ENCODE peak calls at places on chromosome 16, in nine cellular contexts. L, T, B, V, J, U, X, K and A are unnamed samples.

GRCh38 chr16:54432481-54433229 is 146.1 kb upstream of the IRX3 start:
- DNase-seq in L (no peak), T (no peak), B (no peak), V (no peak), J (peak), U (no peak), X (no peak), K (no peak), A (no peak)

GRCh38 chr16:23088018-23088417 is 61.2 kb downstream of the USP31 start:
- DNase-seq in L (no peak), T (no peak), B (no peak), V (no peak), J (no peak), U (no peak), X (no peak), K (no peak), A (no peak)

GRCh38 chr16:69048328-69049120 is 56.9 kb upstream of the HAS3 start:
- DNase-seq in L (no peak), T (no peak), B (no peak), V (no peak), J (no peak), U (no peak), X (no peak), K (no peak), A (no peak)

GRCh38 chr16:78240459-78241222 is 141.2 kb downstream of the WWOX start:
- DNase-seq in L (no peak), T (no peak), B (no peak), V (peak), J (peak), U (no peak), X (no peak), K (no peak), A (no peak)

GRCh38 chr16:88957456-88957767 is 19.6 kb downstream of the CBFA2T3 start:
- DNase-seq in L (no peak), T (no peak), B (no peak), V (no peak), J (no peak), U (no peak), X (no peak), K (no peak), A (no peak)

GRCh38 chr16:57855188-57855587 is 52.9 kb upstream of the KIFC3 start:
- DNase-seq in L (no peak), T (no peak), B (no peak), V (no peak), J (no peak), U (no peak), X (no peak), K (no peak), A (no peak)

GRCh38 chr16:56988161-56988947 is 1.0 kb upstream of the NLRC5 start:
- DNase-seq in L (no peak), T (no peak), B (no peak), V (no peak), J (no peak), U (no peak), X (peak), K (no peak), A (no peak)

GRCh38 chr16:23597003-23597756 is 1.1 kb upstream of the NDUFAB1 start:
- DNase-seq in L (no peak), T (peak), B (peak), V (no peak), J (peak), U (peak), X (peak), K (peak), A (peak)

GRCh38 chr16:10895053-10895946 is 18.3 kb downstream of the CIITA start:
- DNase-seq in L (peak), T (peak), B (peak), V (peak), J (peak), U (peak), X (peak), K (peak), A (no peak)

GRCh38 chr16:46691720-46692119 is 2.3 kb downstream of the ORC6 start:
- DNase-seq in L (no peak), T (no peak), B (peak), V (no peak), J (no peak), U (no peak), X (peak), K (no peak), A (no peak)

GRCh38 chr16:9836118-9836736 is 346.0 kb downstream of the GRIN2A start:
- DNase-seq in L (no peak), T (no peak), B (peak), V (peak), J (peak), U (no peak), X (peak), K (no peak), A (no peak)

GRCh38 chr16:66695935-66696668 is 441 bp downstream of the CMTM4 start:
- DNase-seq in L (no peak), T (peak), B (peak), V (peak), J (peak), U (no peak), X (no peak), K (peak), A (no peak)

GRCh38 chr16:84243732-84244131 is 3.9 kb upstream of the KCNG4 start:
- DNase-seq in L (no peak), T (no peak), B (no peak), V (no peak), J (no peak), U (no peak), X (no peak), K (no peak), A (no peak)

GRCh38 chr16:78553268-78554044 is 454.0 kb downstream of the WWOX start:
- DNase-seq in L (no peak), T (no peak), B (no peak), V (no peak), J (no peak), U (no peak), X (no peak), K (no peak), A (no peak)

GRCh38 chr16:78919852-78920251 is 680.7 kb downstream of the MAF start:
- DNase-seq in L (no peak), T (no peak), B (no peak), V (no peak), J (no peak), U (no peak), X (no peak), K (no peak), A (no peak)

GRCh38 chr16:85010446-85010930 is 847 bp downstream of the ZDHHC7 start:
- DNase-seq in L (no peak), T (no peak), B (no peak), V (no peak), J (no peak), U (no peak), X (no peak), K (no peak), A (no peak)

GRCh38 chr16:77674888-77675287 is 47.4 kb upstream of the NUDT7 start:
- DNase-seq in L (no peak), T (no peak), B (peak), V (no peak), J (no peak), U (no peak), X (peak), K (no peak), A (no peak)

GRCh38 chr16:70694517-70695218 is 8.8 kb upstream of the MTSS2 start:
- DNase-seq in L (no peak), T (no peak), B (no peak), V (no peak), J (no peak), U (no peak), X (no peak), K (no peak), A (no peak)

GRCh38 chr16:85126731-85127662 is 14.7 kb upstream of the CIBAR2 start:
- DNase-seq in L (peak), T (peak), B (peak), V (peak), J (peak), U (no peak), X (peak), K (no peak), A (no peak)

GRCh38 chr16:2341456-2342447 is 1.2 kb upstream of the ABCA3 start:
- DNase-seq in L (no peak), T (peak), B (no peak), V (no peak), J (no peak), U (no peak), X (no peak), K (peak), A (no peak)

GRCh38 chr16:70553175-70553574 is 29.6 kb downstream of the SF3B3 start:
- DNase-seq in L (no peak), T (no peak), B (peak), V (no peak), J (no peak), U (no peak), X (peak), K (no peak), A (no peak)

GRCh38 chr16:84614914-84615813 is 2.7 kb downstream of the COTL1 start:
- DNase-seq in L (no peak), T (no peak), B (no peak), V (no peak), J (no peak), U (no peak), X (peak), K (no peak), A (no peak)

GRCh38 chr16:11078812-11079459 is 134.6 kb downstream of the CLEC16A start:
- DNase-seq in L (no peak), T (no peak), B (peak), V (no peak), J (no peak), U (no peak), X (peak), K (no peak), A (no peak)

GRCh38 chr16:19089410-19089955 is 22.1 kb downstream of the COQ7 start:
- DNase-seq in L (no peak), T (no peak), B (no peak), V (no peak), J (no peak), U (no peak), X (no peak), K (no peak), A (no peak)

GRCh38 chr16:4420703-4421102 is 4.3 kb upstream of the CORO7 start:
- DNase-seq in L (no peak), T (no peak), B (no peak), V (no peak), J (no peak), U (no peak), X (no peak), K (no peak), A (no peak)

GRCh38 chr16:4754865-4755264 is 12.1 kb downstream of the ZNF500 start:
- DNase-seq in L (no peak), T (no peak), B (no peak), V (no peak), J (no peak), U (no peak), X (no peak), K (no peak), A (no peak)

GRCh38 chr16:83830769-83831450 is 23.1 kb downstream of the HSBP1 start:
- DNase-seq in L (no peak), T (no peak), B (no peak), V (no peak), J (no peak), U (no peak), X (peak), K (no peak), A (no peak)

GRCh38 chr16:80788016-80788415 is 16.4 kb downstream of the CDYL2 start:
- DNase-seq in L (no peak), T (no peak), B (peak), V (no peak), J (no peak), U (no peak), X (peak), K (no peak), A (no peak)

GRCh38 chr16:81945665-81946064 is 65.6 kb downstream of the SDR42E1 start:
- DNase-seq in L (no peak), T (no peak), B (no peak), V (no peak), J (no peak), U (no peak), X (peak), K (no peak), A (no peak)

GRCh38 chr16:57801856-57802634 is at the start of gene KIFC3:
- DNase-seq in L (peak), T (peak), B (peak), V (peak), J (peak), U (peak), X (peak), K (peak), A (no peak)